ENCODE peak calls at places on chromosomes 2 and 18, in six cellular contexts. L is KBM-7; H is stimulated activated CD4-positive, alpha-beta T cell treated with anti-CD3 and anti-CD28 coated beads, Interleukin-15, amount 100 ng/mL, for 1 hour; N is uterus; F is T1000; M is HFF-Myc. J is an unnamed sample.

GRCh38 chr2:218962859-218963492 is 3.5 kb downstream of the CDK5R2 start:
- DNase-seq in L (peak; percentile 61), H (peak; percentile 25), N (peak; percentile 53), F (peak; percentile 24), M (peak; percentile 40), J (peak; percentile 65)

GRCh38 chr2:234121999-234122398 is 71.5 kb downstream of the SPP2 start:
- DNase-seq in L (no peak), H (no peak), N (no peak), F (no peak), M (no peak), J (no peak)

GRCh38 chr2:220446106-220446712 is 818.8 kb downstream of the SLC4A3 start:
- DNase-seq in L (no peak), H (no peak), N (no peak), F (no peak), M (no peak), J (no peak)

GRCh38 chr2:143254108-143254507 is 124.9 kb downstream of the ARHGAP15 start:
- DNase-seq in L (peak; percentile 42), H (no peak), N (no peak), F (no peak), M (no peak), J (no peak)

GRCh38 chr18:35949903-35950627 is 22.4 kb upstream of the RMP24 start:
- DNase-seq in L (peak; percentile 74), H (peak; percentile 12), N (peak; percentile 43), F (no peak), M (no peak), J (peak; percentile 63)

GRCh38 chr2:127597046-127597983 is 48.6 kb upstream of the GPR17 start:
- DNase-seq in L (no peak), H (no peak), N (no peak), F (no peak), M (no peak), J (peak; percentile 13)

GRCh38 chr2:217150236-217150635 is 290.4 kb upstream of the TNP1 start:
- DNase-seq in L (no peak), H (no peak), N (no peak), F (no peak), M (no peak), J (no peak)

GRCh38 chr18:13390711-13391110 is 172.2 kb downstream of the LDLRAD4 start:
- DNase-seq in L (no peak), H (no peak), N (no peak), F (no peak), M (no peak), J (no peak)

GRCh38 chr2:18742382-18742781 is 153.0 kb upstream of the NT5C1B start:
- DNase-seq in L (no peak), H (no peak), N (peak; percentile 65), F (no peak), M (no peak), J (no peak)

GRCh38 chr2:21424375-21424774 is 300.6 kb downstream of the TDRD15 start:
- DNase-seq in L (no peak), H (no peak), N (no peak), F (no peak), M (no peak), J (no peak)

GRCh38 chr2:144598906-144599305 is 79.0 kb upstream of the ZEB2 start:
- DNase-seq in L (no peak), H (no peak), N (no peak), F (no peak), M (no peak), J (no peak)

GRCh38 chr18:54392621-54393023 is 34.9 kb downstream of the C18orf54 start:
- DNase-seq in L (peak; percentile 88), H (no peak), N (no peak), F (no peak), M (peak; percentile 61), J (no peak)

GRCh38 chr18:10928971-10929373 is 220.4 kb downstream of the PIEZO2 start:
- DNase-seq in L (no peak), H (no peak), N (no peak), F (no peak), M (peak; percentile 75), J (no peak)

GRCh38 chr2:70104231-70105111 is 17.2 kb downstream of the PCBP1 start:
- DNase-seq in L (peak; percentile 66), H (no peak), N (peak; percentile 68), F (peak; percentile 18), M (no peak), J (no peak)

GRCh38 chr2:72140621-72140960 is 7.1 kb downstream of the CYP26B1 start:
- DNase-seq in L (no peak), H (no peak), N (peak; percentile 11), F (no peak), M (no peak), J (peak; percentile 39)

GRCh38 chr2:166240387-166241313 is 112.8 kb upstream of the SCN1A start:
- DNase-seq in L (no peak), H (no peak), N (no peak), F (no peak), M (no peak), J (no peak)

GRCh38 chr18:61596296-61596695 is 263.1 kb downstream of the CDH20 start:
- DNase-seq in L (no peak), H (no peak), N (no peak), F (no peak), M (no peak), J (no peak)

GRCh38 chr2:85234879-85235278 is 92.9 kb downstream of the TGOLN2 start:
- DNase-seq in L (no peak), H (no peak), N (no peak), F (no peak), M (no peak), J (no peak)

GRCh38 chr18:62682396-62682795 is 32.9 kb upstream of the PHLPP1 start:
- DNase-seq in L (no peak), H (no peak), N (no peak), F (no peak), M (no peak), J (no peak)

GRCh38 chr2:44060990-44061389 is 65.2 kb upstream of the LRPPRC start:
- DNase-seq in L (no peak), H (no peak), N (no peak), F (no peak), M (no peak), J (no peak)

GRCh38 chr2:169260246-169260645 is 102.1 kb downstream of the LRP2 start:
- DNase-seq in L (no peak), H (no peak), N (no peak), F (no peak), M (no peak), J (no peak)

GRCh38 chr2:3482363-3482821 is 36.9 kb downstream of the ADI1 start:
- DNase-seq in L (no peak), H (no peak), N (no peak), F (no peak), M (no peak), J (no peak)

GRCh38 chr2:143294068-143294467 is 164.8 kb downstream of the ARHGAP15 start:
- DNase-seq in L (no peak), H (no peak), N (no peak), F (no peak), M (no peak), J (no peak)

GRCh38 chr2:36965751-36966369 is 476 bp downstream of the STRN start:
- DNase-seq in L (peak; percentile 45), H (peak; percentile 3), N (no peak), F (no peak), M (no peak), J (peak; percentile 66)

GRCh38 chr2:199627417-199627816 is 169.7 kb upstream of the SATB2 start:
- DNase-seq in L (no peak), H (no peak), N (no peak), F (no peak), M (no peak), J (no peak)

GRCh38 chr18:52670903-52671302 is 330.9 kb downstream of the DCC start:
- DNase-seq in L (peak; percentile 12), H (no peak), N (no peak), F (no peak), M (no peak), J (no peak)

J was measured in ureter.